ENCODE peak calls at places on chromosomes 16 and 17, in ten cellular contexts. T is NCI-H187 treated with DMSO at 0.1 percent for 48 hours; B is left ventricle myocardium inferior; A is posterior cingulate gyrus; I is GM13977; L is H1; E is stimulated activated CD4-positive, alpha-beta T cell treated with anti-CD3 and anti-CD28 coated beads, TNF-alpha, amount 100 ng/mL, for 48 hours; C is anterior cingulate cortex; Y is NCI-H82; K is stromal cell of bone marrow. P is an unnamed sample.

GRCh38 chr17:78409191-78409621 is 30.8 kb downstream of the PGS1 start:
- DNase-seq in K (no peak), I (no peak), E (no peak), Y (peak), T (peak), B (no peak), C (no peak), L (no peak), A (no peak), P (no peak)

GRCh38 chr16:11283820-11284248 is 2.7 kb upstream of the PRM1 start:
- DNase-seq in K (no peak), Y (no peak), A (no peak), B (no peak), I (no peak), C (no peak), E (no peak), T (no peak), L (no peak), P (peak)

GRCh38 chr17:17416400-17417360 is 60.1 kb upstream of the MED9 start:
- DNase-seq in L (no peak), K (peak), I (no peak), A (peak), Y (no peak), C (peak), B (peak), T (no peak), E (no peak), P (no peak)

GRCh38 chr16:74837056-74837455 is 62.4 kb upstream of the FA2H start:
- DNase-seq in K (no peak), B (no peak), T (no peak), E (no peak), C (no peak), Y (no peak), L (no peak), I (no peak), A (no peak), P (no peak)

GRCh38 chr16:10871157-10871991 is 5.6 kb upstream of the CIITA start:
- DNase-seq in T (no peak), K (peak), L (no peak), Y (peak), E (peak), A (no peak), I (peak), B (no peak), C (no peak), P (no peak)

GRCh38 chr17:78885956-78886355 is 17.0 kb downstream of the CEP295NL start:
- DNase-seq in Y (no peak), L (no peak), A (no peak), C (no peak), K (no peak), I (no peak), B (no peak), T (no peak), E (no peak), P (no peak)

GRCh38 chr16:16857603-16858283 is 478.8 kb downstream of the NPIPA7 start:
- DNase-seq in Y (peak), I (no peak), K (no peak), L (no peak), A (no peak), E (no peak), B (no peak), T (no peak), C (peak), P (peak)

GRCh38 chr17:73155410-73156165 is 9.2 kb upstream of the SSTR2 start:
- DNase-seq in E (no peak), T (no peak), Y (peak), C (peak), K (no peak), I (no peak), A (no peak), L (no peak), B (no peak), P (peak)

GRCh38 chr17:8160224-8160577 is 2.5 kb downstream of the VAMP2 start:
- DNase-seq in K (no peak), C (no peak), B (no peak), A (no peak), L (no peak), E (no peak), T (no peak), Y (no peak), I (no peak), P (no peak)

GRCh38 chr17:66255112-66255511 is 25.9 kb upstream of the APOH start:
- DNase-seq in L (no peak), A (no peak), B (no peak), K (peak), E (no peak), T (no peak), C (no peak), Y (peak), I (peak), P (peak)

GRCh38 chr16:15043344-15043743 is 12.5 kb downstream of the NTAN1 start:
- DNase-seq in K (no peak), T (no peak), A (no peak), L (no peak), C (no peak), Y (no peak), I (no peak), B (no peak), E (no peak), P (no peak)

GRCh38 chr16:84058664-84059063 is 16.1 kb upstream of the SLC38A8 start:
- DNase-seq in E (no peak), L (no peak), T (no peak), A (peak), I (no peak), Y (no peak), B (peak), C (no peak), K (no peak), P (no peak)

P was measured in mesendoderm.